ENCODE peak calls at places on chromosomes 6 and 20, in five cellular contexts. S, Z, D, B and F are unnamed samples.

GRCh38 chr20:21702001-21702400 is 3.5 kb upstream of the PAX1 start:
- DNase-seq in D (no peak), B (no peak), S (no peak), Z (no peak), F (no peak)

GRCh38 chr6:130908188-130908587 is 81.0 kb downstream of the SMLR1 start:
- DNase-seq in Z (no peak), S (no peak), B (no peak), D (no peak), F (no peak)

GRCh38 chr6:63936399-63936798 is 300.8 kb downstream of the PHF3 start:
- DNase-seq in B (no peak), D (no peak), Z (no peak), S (no peak), F (no peak)

GRCh38 chr6:145670306-145670705 is 65.0 kb downstream of the EPM2A start:
- DNase-seq in B (no peak), D (no peak), S (no peak), Z (no peak), F (no peak)

GRCh38 chr20:42714298-42715141 is 475.2 kb downstream of the PTPRT start:
- DNase-seq in D (no peak), S (no peak), Z (no peak), B (no peak), F (peak)

GRCh38 chr20:35176132-35176531 is 4.3 kb downstream of the PROCR start:
- DNase-seq in Z (no peak), S (no peak), B (no peak), D (no peak), F (no peak)

GRCh38 chr6:34172961-34173775 is 27.3 kb upstream of the GRM4 start:
- DNase-seq in B (no peak), S (no peak), Z (no peak), D (no peak), F (no peak)

GRCh38 chr20:25317351-25318075 is 69.6 kb downstream of the PYGB start:
- DNase-seq in D (no peak), Z (no peak), S (no peak), B (no peak), F (no peak)

GRCh38 chr6:169677096-169677495 is 24.7 kb downstream of the WDR27 start:
- DNase-seq in S (no peak), B (no peak), Z (no peak), D (no peak), F (no peak)

GRCh38 chr20:10877345-10877744 is 203.5 kb upstream of the JAG1 start:
- DNase-seq in D (no peak), S (no peak), B (no peak), Z (no peak), F (no peak)

GRCh38 chr6:49416195-49416594 is 46.9 kb downstream of the MMUT start:
- DNase-seq in S (no peak), B (no peak), Z (no peak), D (no peak), F (no peak)

GRCh38 chr6:28311139-28311823 is 24.7 kb downstream of the ZSCAN31 start:
- DNase-seq in Z (no peak), D (no peak), S (no peak), B (no peak), F (no peak)

GRCh38 chr6:139982652-139983051 is 608.2 kb upstream of the CITED2 start:
- DNase-seq in B (peak), D (peak), S (peak), Z (no peak), F (no peak)

GRCh38 chr20:37095108-37095608 is 639 bp downstream of the RBL1 start:
- DNase-seq in B (no peak), S (no peak), Z (peak), D (no peak), F (no peak)

GRCh38 chr6:154731296-154732218 is 1.7 kb upstream of the SCAF8 start:
- DNase-seq in Z (no peak), S (no peak), B (no peak), D (no peak), F (no peak)

GRCh38 chr20:46312075-46312944 is 4.0 kb upstream of the CDH22 start:
- DNase-seq in Z (no peak), B (no peak), D (no peak), S (no peak), F (no peak)

GRCh38 chr6:152458648-152459047 is 178.5 kb downstream of the SYNE1 start:
- DNase-seq in S (peak), B (no peak), Z (no peak), D (no peak), F (no peak)

GRCh38 chr20:32527447-32528055 is 57.6 kb downstream of the NOL4L start:
- DNase-seq in S (no peak), B (no peak), Z (peak), D (no peak), F (no peak)

GRCh38 chr20:49281059-49281912 is 3.4 kb upstream of the ZNFX1 start:
- DNase-seq in D (no peak), Z (no peak), B (peak), S (no peak), F (peak)

GRCh38 chr6:166005846-166006592 is 161.6 kb downstream of the TBXT start:
- DNase-seq in Z (no peak), D (peak), B (no peak), S (no peak), F (no peak)

GRCh38 chr6:27248783-27249182 is 1.3 kb downstream of the PRSS16 start:
- DNase-seq in Z (no peak), S (no peak), D (no peak), B (no peak), F (no peak)

GRCh38 chr6:36651659-36652379 is 26.7 kb upstream of the CDKN1A start:
- DNase-seq in B (no peak), D (no peak), S (no peak), Z (no peak), F (no peak)

GRCh38 chr6:27742833-27743573 is 169.2 kb downstream of the OR2B2 start:
- DNase-seq in S (no peak), Z (no peak), B (no peak), D (no peak), F (no peak)

GRCh38 chr20:10635476-10636208 is 38.2 kb downstream of the JAG1 start:
- DNase-seq in D (no peak), S (no peak), Z (no peak), B (no peak), F (no peak)

GRCh38 chr6:52994789-52995078 is 350 bp downstream of the GSTA4 start:
- DNase-seq in S (no peak), D (no peak), Z (peak), B (no peak), F (no peak)

GRCh38 chr6:19450651-19451050 is 386.5 kb upstream of the ID4 start:
- DNase-seq in B (no peak), S (no peak), D (no peak), Z (no peak), F (no peak)

GRCh38 chr6:81751388-81752083 is 945 bp downstream of the TENT5A start:
- DNase-seq in Z (peak), B (no peak), S (no peak), D (no peak), F (no peak)

GRCh38 chr6:7630792-7631191 is 40.8 kb downstream of the SNRNP48 start:
- DNase-seq in D (no peak), B (no peak), S (no peak), Z (no peak), F (no peak)

GRCh38 chr6:149854532-149854931 is 9.6 kb downstream of the LRP11 start:
- DNase-seq in B (peak), Z (no peak), S (no peak), D (no peak), F (no peak)

DNA sequence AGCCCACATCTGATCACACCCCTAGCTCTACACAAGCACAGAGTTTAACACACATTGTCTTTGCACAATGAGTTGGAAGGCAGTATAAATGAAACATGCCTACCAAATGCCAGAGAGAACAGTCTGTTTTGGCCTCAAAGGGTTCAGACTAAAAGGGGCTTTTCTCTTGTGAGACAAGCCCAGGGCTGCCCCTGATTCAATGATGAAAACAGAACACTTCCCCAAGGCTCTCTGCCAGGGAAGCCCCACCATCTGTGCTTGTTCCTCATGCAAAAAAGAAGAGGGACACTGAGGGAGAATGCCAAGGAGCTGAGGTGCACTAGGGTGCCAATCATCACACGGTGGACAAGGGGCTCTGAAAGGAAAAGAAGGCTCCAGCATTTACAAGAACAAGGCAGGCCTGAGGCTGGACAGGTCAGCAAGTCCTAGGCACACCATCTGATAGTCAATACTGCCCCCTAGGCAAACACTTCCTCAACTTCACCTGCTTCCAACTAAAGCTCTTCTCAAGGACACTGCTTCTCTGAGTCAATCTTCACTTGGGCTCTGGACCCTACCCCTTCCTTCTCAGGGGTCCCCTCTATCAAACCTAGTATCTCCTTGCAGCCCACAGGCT is 37.5 kb upstream of the SLC4A11 start:
- DNase-seq in B (no peak), S (no peak), Z (no peak), D (no peak), F (no peak)
- TF ChIP-seq CTCF in B (peak), S (no peak), Z (no peak), D (no peak), F (peak)

DNA sequence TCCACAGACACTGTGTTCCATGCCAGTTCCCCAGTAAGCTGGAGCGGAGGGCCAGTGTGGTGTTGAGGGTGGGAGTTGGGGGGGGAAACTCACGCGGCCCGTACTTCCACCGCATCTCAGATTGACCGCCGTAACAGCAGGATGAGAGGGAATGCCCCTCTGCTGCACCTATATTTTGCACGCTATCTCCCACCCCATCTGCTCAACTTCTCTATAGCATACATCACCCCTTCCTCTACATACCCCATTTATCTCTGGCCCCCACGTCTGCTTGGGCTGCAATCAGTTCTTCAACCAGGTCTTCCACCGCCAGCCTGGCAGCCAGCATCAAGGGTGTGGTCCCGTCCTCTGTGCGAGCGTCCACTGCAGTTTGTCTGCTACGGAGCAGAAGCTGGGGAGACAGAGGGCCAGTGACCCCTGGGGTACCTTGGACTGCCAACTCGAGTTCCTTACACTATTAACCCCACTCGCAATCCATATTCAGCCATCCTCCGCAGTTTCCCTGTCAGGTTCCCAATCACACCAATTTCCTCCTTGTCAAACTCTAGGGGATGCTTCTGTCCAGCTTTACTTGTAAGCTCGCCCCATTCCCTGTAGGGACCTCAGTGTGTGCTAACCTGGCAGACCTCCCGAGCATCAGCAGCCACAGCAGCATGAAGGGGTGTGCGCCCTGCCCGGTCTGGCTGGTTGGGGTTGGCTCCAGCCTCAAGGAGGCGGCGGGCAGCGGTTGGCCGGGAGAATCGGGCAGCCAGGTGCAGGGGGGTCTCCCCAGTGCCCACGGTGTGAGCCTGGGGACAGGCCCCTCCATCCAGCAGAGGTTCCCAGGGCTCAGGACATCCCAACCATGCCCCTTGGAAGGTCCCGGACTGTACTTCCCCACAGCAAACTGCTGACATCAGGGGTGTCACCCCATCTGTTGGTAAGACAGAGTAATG is 4.5 kb upstream of the GPSM3 start:
- DNase-seq in Z (no peak), S (no peak), B (no peak), D (no peak), F (no peak)
- H3K4me3 ChIP-seq in Z (peak), S (peak), B (peak), D (peak), F (peak)

GRCh38 chr6:134707342-134707982 is 242.4 kb downstream of the ALDH8A1 start:
- DNase-seq in Z (no peak), B (peak), D (no peak), S (no peak), F (peak)

GRCh38 chr6:134703206-134703605 is 246.7 kb downstream of the ALDH8A1 start:
- DNase-seq in D (no peak), Z (no peak), B (no peak), S (no peak), F (no peak)

GRCh38 chr6:134706806-134707205 is 243.1 kb downstream of the ALDH8A1 start:
- DNase-seq in D (no peak), B (no peak), Z (no peak), S (no peak), F (no peak)

GRCh38 chr6:134708079-134708478 is 241.8 kb downstream of the ALDH8A1 start:
- DNase-seq in D (no peak), Z (no peak), B (no peak), S (no peak), F (no peak)

DNA sequence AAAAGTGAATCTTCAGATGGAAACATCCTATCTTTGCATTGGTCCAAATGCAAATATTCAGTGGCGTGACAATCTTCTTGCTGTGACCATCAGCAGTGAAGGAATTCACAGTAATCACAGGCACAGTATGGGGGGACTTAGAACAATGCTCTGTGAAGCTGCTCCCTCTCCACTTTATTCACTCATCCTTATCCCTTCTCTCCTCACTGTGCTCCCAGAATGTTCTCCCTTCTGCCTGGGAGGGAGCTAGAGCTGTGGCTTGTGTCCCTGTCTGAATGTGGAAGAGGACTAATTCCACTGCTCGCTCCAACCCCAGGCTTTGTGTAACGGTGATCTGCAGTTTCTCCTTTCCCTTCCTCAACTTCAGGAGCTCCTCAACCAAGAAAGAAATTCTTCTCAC is 243.7 kb downstream of the ALDH8A1 start:
- DNase-seq in D (no peak), B (no peak), S (no peak), Z (no peak), F (no peak)
- TF ChIP-seq CTCF in D (no peak), B (no peak), S (no peak), Z (no peak), F (no peak)

DNA sequence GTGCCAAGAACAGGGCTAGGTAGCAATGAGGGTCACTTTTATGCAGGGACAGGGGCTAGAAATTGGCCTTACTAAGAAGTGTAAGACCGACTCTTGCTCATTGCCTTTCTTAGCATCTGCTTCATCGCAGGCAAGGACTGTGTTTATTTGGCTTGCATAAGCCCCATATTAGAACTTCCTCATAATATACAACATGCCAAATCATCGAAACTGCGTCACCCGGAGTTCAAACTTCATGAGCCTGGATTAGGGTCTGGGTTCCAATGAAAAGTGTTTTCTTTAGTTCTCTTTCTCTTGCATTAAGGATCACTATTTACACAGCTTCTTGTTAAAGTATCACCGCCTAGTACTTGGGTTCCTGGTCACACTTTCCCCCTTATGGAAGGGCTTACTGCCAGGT is 957 bp upstream of the SMAP1 start:
- DNase-seq in B (no peak), S (no peak), D (no peak), Z (no peak), F (no peak)
- H3K4me3 ChIP-seq in B (peak), S (no peak), D (no peak), Z (peak), F (peak)

GRCh38 chr6:111662794-111663231 is 57.1 kb upstream of the TRAF3IP2 start:
- DNase-seq in B (no peak), S (no peak), Z (no peak), D (no peak), F (no peak)
- TF ChIP-seq CTCF in B (no peak), S (no peak), Z (no peak), D (no peak), F (no peak)

GRCh38 chr6:147507162-147508072 is 1.1 kb upstream of the SAMD5 start:
- DNase-seq in S (no peak), B (no peak), D (no peak), Z (no peak), F (no peak)
- H3K4me3 ChIP-seq in S (peak), B (peak), D (peak), Z (no peak), F (peak)

DNA sequence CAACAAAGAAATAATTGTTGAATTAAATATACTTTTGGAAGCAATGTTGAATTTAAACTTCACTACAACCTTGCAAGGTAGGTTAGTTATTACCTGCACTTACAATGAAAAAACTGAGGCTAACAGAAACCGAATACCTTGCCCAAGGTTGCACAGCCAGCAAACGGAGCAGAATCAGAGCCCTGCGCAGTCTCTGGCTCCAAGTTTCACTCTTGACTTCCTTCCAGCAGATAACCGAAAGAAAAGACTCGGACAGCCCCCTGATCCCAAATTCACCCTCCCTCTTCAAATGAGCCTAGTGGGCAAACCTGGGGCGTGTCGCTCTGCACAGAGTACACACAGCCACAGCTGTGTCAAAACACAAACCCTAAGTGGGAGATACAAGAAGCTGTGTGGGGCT is 72.1 kb upstream of the FOXQ1 start:
- DNase-seq in Z (no peak), S (no peak), B (no peak), D (no peak), F (no peak)
- TF ChIP-seq CTCF in Z (no peak), S (no peak), B (no peak), D (no peak), F (no peak)

DNA sequence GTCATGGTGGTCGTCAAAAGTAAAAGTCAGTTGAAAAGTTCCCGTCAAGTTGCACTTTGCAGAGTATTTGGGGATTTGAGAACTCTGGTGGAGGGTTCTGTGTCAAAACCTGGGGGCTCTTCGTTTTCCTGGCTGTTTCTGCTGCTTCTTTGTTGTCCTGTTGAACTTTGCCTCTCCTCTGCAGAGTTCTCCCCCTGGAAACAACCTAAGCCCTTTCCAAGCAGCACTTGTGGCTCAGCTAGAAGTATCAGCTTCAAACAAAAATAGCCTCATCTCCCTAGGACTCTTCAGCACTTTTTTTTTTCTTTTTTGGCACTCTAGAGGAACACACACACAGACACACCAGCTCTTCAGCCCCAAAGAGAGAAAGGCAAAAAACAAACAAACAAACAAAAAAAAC is at the start of gene TRDN:
- DNase-seq in S (no peak), D (no peak), B (no peak), Z (no peak), F (no peak)
- H3K4me3 ChIP-seq in S (no peak), D (no peak), B (no peak), Z (no peak), F (no peak)

GRCh38 chr6:148533309-148534107 is 190.9 kb downstream of the SASH1 start:
- DNase-seq in B (no peak), Z (no peak), D (no peak), S (no peak), F (no peak)
- TF ChIP-seq CTCF in B (no peak), Z (no peak), D (no peak), S (no peak), F (no peak)